ENCODE peak calls at places on chromosomes 2 and 18, in nine cellular contexts. P is GM23338; M is HCT116; O is sigmoid colon; J is PC-9; C is ovary; K is effector memory CD4-positive, alpha-beta T cell; G is K562; B is neuronal stem cell. I is an unnamed sample. For H3K4me1, the result is how much of the 10 kb centered on the place peaks cover.

GRCh38 chr2:185970148-185970852 is 231.7 kb downstream of the FSIP2 start:
- DNase-seq in P (no peak), M (no peak), O (no peak), J (no peak), C (no peak), K (no peak), G (no peak), B (no peak), I (no peak)

GRCh38 chr2:8630676-8631464 is 51.0 kb upstream of the ID2 start:
- DNase-seq in P (no peak), M (no peak), O (peak), J (no peak), C (no peak), K (no peak), G (no peak), B (no peak), I (no peak)

GRCh38 chr2:234275515-234275914 is 221.4 kb downstream of the ARL4C start:
- DNase-seq in P (no peak), M (no peak), O (no peak), J (no peak), C (no peak), K (no peak), G (no peak), B (no peak), I (no peak)

GRCh38 chr2:239106314-239106908 is 258.5 kb downstream of the TWIST2 start:
- DNase-seq in P (peak), M (peak), O (no peak), J (peak), C (no peak), K (no peak), G (peak), B (peak), I (no peak)

GRCh38 chr2:54558976-54559410 is 102.9 kb downstream of the SPTBN1 start:
- DNase-seq in P (peak), M (no peak), O (no peak), J (no peak), C (no peak), K (no peak), G (no peak), B (no peak), I (no peak)

GRCh38 chr18:47262397-47263196 is 11.1 kb upstream of the SKOR2 start:
- DNase-seq in P (peak), M (no peak), O (no peak), J (no peak), C (no peak), K (no peak), G (no peak), B (no peak), I (no peak)

GRCh38 chr2:28610583-28611201 is 114.8 kb downstream of the PLB1 start:
- DNase-seq in P (no peak), M (peak), O (no peak), J (peak), C (no peak), K (peak), G (peak), B (no peak), I (no peak)

GRCh38 chr18:59921384-59921891 is 21.6 kb downstream of the PMAIP1 start:
- DNase-seq in P (no peak), M (no peak), O (no peak), J (peak), C (no peak), K (peak), G (no peak), B (no peak), I (peak)

GRCh38 chr18:23103449-23103848 is 31.8 kb upstream of the CABLES1 start:
- DNase-seq in P (no peak), M (no peak), O (no peak), J (no peak), C (no peak), K (no peak), G (no peak), B (no peak), I (no peak)

GRCh38 chr2:226680674-226681073 is 118.9 kb downstream of the IRS1 start:
- DNase-seq in P (no peak), M (no peak), O (no peak), J (no peak), C (no peak), K (no peak), G (no peak), B (no peak), I (no peak)

GRCh38 chr2:226687641-226688253 is 111.9 kb downstream of the IRS1 start:
- DNase-seq in P (no peak), M (no peak), O (no peak), J (no peak), C (no peak), K (no peak), G (no peak), B (no peak), I (no peak)

GRCh38 chr2:226683196-226683595 is 116.4 kb downstream of the IRS1 start:
- DNase-seq in P (no peak), M (no peak), O (no peak), J (no peak), C (no peak), K (no peak), G (no peak), B (no peak), I (no peak)

GRCh38 chr2:226684563-226684959 is 115.1 kb downstream of the IRS1 start:
- DNase-seq in P (no peak), M (no peak), O (no peak), J (no peak), C (no peak), K (no peak), G (no peak), B (no peak), I (no peak)

GRCh38 chr2:226683926-226684562 is 115.6 kb downstream of the IRS1 start:
- DNase-seq in P (no peak), M (no peak), O (no peak), J (no peak), C (no peak), K (no peak), G (no peak), B (no peak), I (no peak)
- H3K27ac ChIP-seq in P (no peak), M (peak), O (no peak), J (no peak), C (no peak), K (no peak), G (no peak), B (no peak), I (no peak)

DNA sequence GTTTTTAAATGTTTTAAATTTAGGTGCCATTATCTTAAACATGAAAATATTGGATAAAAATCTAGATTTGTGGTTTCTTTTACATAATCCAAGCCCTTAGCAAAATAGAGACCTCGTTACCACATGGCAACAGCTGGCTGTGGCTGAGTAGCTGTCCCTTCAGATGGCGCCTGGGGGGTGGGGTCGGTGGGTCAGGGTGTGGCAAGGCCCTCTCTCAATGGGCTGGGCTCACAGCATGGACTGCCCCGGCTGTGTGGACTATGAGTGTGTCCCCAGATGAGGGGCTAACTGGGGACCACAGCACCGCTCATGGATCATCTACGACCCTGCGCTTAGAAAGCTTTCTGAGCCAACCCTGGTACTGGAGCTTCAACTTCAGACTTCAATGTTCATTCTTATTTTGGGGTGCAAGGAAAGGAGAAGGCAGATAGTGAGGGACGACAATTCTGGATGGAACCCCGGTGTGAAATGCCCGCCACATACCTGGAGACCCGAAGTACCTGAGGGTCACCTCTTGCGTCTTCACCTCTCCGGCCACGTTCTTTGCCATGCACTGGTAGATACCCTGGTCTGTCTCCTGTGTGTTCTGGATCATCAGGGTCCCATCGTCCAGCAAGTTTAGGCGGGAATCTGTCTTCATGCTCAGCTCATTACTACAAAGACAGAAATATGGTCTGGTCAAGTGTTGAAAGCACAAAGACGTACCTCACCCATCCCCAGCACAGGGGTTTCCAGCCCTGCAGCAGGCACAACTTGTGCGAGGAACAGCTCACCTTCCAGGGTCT is 71.0 kb downstream of the PXDN start:
- DNase-seq in P (no peak), M (no peak), O (peak), J (no peak), C (no peak), K (no peak), G (no peak), B (no peak), I (no peak)
- H3K4me1 ChIP-seq in P (under half), M (under half), O (under half), J (under half), C (under half), K (under half), G (under half), B (under half), I (under half)

GRCh38 chr2:42860518-42861094 is 68.2 kb upstream of the HAAO start:
- DNase-seq in P (no peak), M (no peak), O (peak), J (no peak), C (no peak), K (no peak), G (no peak), B (no peak), I (no peak)
- H3K27ac ChIP-seq in P (no peak), M (no peak), O (no peak), J (no peak), C (no peak), K (no peak), G (no peak), B (no peak), I (no peak)

GRCh38 chr2:102505290-102505689 is 32.3 kb downstream of the SLC9A4 start:
- DNase-seq in P (peak), M (no peak), O (no peak), J (peak), C (no peak), K (no peak), G (no peak), B (no peak), I (no peak)
- H3K4me1 ChIP-seq in P (under half), M (under half), O (under half), J (under half), C (under half), K (under half), G (under half), B (under half), I (under half)

GRCh38 chr2:161379740-161380139 is 36.4 kb upstream of the TBR1 start:
- DNase-seq in P (no peak), M (no peak), O (no peak), J (no peak), C (no peak), K (no peak), G (no peak), B (no peak), I (no peak)
- H3K27ac ChIP-seq in P (no peak), M (no peak), O (no peak), J (no peak), C (no peak), K (no peak), G (no peak), B (no peak), I (no peak)

GRCh38 chr2:224930990-224931389 is 111.3 kb downstream of the DOCK10 start:
- DNase-seq in P (peak), M (no peak), O (no peak), J (no peak), C (no peak), K (no peak), G (no peak), B (no peak), I (no peak)
- H3K4me1 ChIP-seq in P (under half), M (under half), O (under half), J (under half), C (under half), K (half or more), G (under half), B (under half), I (half or more)

I was measured in CD8-positive, alpha-beta memory T cell.